ENCODE peak calls at places on chromosomes 2 and 18, in five cellular contexts. Y is adrenal gland, F is choroid plexus epithelial cell, H is tibial artery, S is OCI-LY7. N is an unnamed sample.

GRCh38 chr2:557635-558301 is 119.4 kb downstream of the TMEM18 start:
- DNase-seq in Y (no peak), F (no peak), H (no peak), S (no peak), N (no peak)

GRCh38 chr2:40658917-40659316 is 207.0 kb upstream of the SLC8A1 start:
- DNase-seq in Y (no peak), F (peak), H (no peak), S (no peak), N (peak)

GRCh38 chr2:140797718-140798117 is 1333.1 kb downstream of the LRP1B start:
- DNase-seq in Y (no peak), F (no peak), H (no peak), S (no peak), N (no peak)

GRCh38 chr18:73758446-73758845 is 389.2 kb downstream of the FBXO15 start:
- DNase-seq in Y (no peak), F (no peak), H (no peak), S (no peak), N (no peak)

GRCh38 chr18:76686737-76687231 is 135.6 kb upstream of the ZNF236 start:
- DNase-seq in Y (peak), F (peak), H (peak), S (peak), N (peak)

GRCh38 chr2:200758341-200758740 is 53.4 kb upstream of the BZW1 start:
- DNase-seq in Y (no peak), F (no peak), H (no peak), S (no peak), N (no peak)

GRCh38 chr2:11771971-11772615 is 25.7 kb downstream of the LPIN1 start:
- DNase-seq in Y (no peak), F (no peak), H (no peak), S (no peak), N (no peak)

GRCh38 chr2:181673178-181673577 is 7.1 kb downstream of the NEUROD1 start:
- DNase-seq in Y (no peak), F (no peak), H (no peak), S (no peak), N (peak)

GRCh38 chr2:42569116-42569711 is 782 bp downstream of the MTA3 start:
- DNase-seq in Y (peak), F (peak), H (no peak), S (peak), N (peak)

GRCh38 chr2:214005337-214005736 is 405.5 kb upstream of the VWC2L start:
- DNase-seq in Y (no peak), F (peak), H (no peak), S (no peak), N (no peak)

GRCh38 chr2:64972856-64973255 is 16.3 kb upstream of the SLC1A4 start:
- DNase-seq in Y (no peak), F (no peak), H (no peak), S (no peak), N (no peak)

GRCh38 chr2:135914485-135914884 is 38.2 kb upstream of the MCM6 start:
- DNase-seq in Y (no peak), F (no peak), H (no peak), S (no peak), N (no peak)

GRCh38 chr2:135909976-135910375 is 33.7 kb upstream of the MCM6 start:
- DNase-seq in Y (no peak), F (peak), H (no peak), S (no peak), N (no peak)

GRCh38 chr2:135916232-135916631 is 40.0 kb upstream of the MCM6 start:
- DNase-seq in Y (no peak), F (peak), H (no peak), S (peak), N (peak)

GRCh38 chr2:135913726-135914365 is 37.6 kb upstream of the MCM6 start:
- DNase-seq in Y (no peak), F (peak), H (no peak), S (peak), N (peak)
- TF ChIP-seq CTCF in Y (peak), F (peak), H (peak), S (peak), N (peak)

DNA sequence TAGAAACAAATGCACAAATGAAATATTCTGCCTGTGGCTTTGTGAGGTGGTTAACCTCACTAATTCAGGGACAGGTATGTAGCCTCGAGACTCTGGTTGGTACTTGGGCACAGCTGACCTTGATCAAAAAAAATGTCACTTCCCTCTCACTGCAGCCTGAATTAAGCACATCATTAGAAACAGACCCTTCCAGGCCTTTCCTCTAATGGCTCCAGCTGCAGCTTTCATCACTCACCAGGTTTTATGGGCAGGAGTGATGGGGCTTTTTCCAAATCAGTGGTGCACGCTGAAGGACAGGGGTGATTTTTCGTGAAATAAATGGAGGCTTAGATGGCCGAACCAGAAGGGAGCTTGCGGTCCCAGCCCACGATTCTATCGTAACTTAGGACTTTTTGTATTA is 213.0 kb upstream of the RAB12 start:
- DNase-seq in Y (no peak), F (no peak), H (no peak), S (no peak), N (no peak)
- H3K4me3 ChIP-seq in Y (no peak), F (no peak), H (no peak), S (no peak), N (no peak)

DNA sequence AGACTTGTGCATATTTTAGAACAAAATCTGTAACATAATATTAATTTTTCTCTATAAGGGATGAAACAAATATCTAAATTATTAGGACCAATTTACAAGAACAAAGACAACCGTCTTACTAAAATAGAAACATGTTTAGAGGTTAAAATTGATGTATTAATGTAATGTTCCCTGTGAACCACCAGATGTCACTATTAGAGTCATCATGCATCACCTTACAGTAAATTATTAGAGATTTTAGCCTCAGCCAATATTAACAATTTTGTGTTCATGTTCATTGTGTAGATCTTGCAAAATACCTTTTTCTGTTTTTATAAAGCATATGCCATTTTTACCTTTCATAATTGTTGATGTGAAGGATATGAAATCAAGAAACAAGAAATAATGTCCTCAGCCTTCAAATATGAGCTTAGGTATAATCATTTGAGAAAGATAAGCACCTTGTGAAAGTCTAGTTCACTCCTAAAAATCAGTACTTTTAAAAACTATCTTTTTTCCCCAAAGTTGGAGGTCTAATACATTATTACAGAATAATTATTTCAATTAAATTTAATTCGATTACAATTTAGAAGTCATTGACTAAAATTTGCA is 344.3 kb upstream of the KCNH7 start:
- DNase-seq in Y (no peak), F (peak), H (no peak), S (peak), N (peak)
- TF ChIP-seq CTCF in Y (peak), F (peak), H (peak), S (peak), N (peak)

GRCh38 chr2:33042226-33042625 is 95.5 kb downstream of the LTBP1 start:
- DNase-seq in Y (no peak), F (no peak), H (no peak), S (no peak), N (no peak)
- H3K4me3 ChIP-seq in Y (no peak), F (no peak), H (no peak), S (no peak), N (no peak)

DNA sequence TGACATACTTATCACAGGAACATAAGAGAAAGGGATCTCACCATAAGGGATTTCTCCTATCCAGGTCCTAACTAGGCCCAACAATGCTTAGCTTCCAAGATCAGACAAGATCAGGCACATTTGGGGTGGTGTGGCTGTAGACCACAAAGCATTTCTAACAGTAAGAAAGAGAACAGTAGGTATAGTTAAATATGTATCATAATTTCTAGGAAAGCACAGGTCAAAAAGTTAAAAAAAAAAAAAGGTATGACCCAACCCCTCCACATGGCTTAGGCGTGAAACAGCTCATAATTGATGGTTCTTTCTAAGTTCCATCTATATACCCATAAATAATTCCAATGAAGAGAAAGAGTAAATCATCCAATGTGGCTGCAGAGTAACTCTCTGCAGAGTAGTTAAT is 6.9 kb downstream of the PRKD3 start:
- DNase-seq in Y (no peak), F (no peak), H (no peak), S (no peak), N (no peak)
- TF ChIP-seq CTCF in Y (no peak), F (no peak), H (no peak), S (no peak), N (no peak)

GRCh38 chr18:22604390-22604985 is 186.8 kb upstream of the CTAGE1 start:
- DNase-seq in Y (peak), F (peak), H (peak), S (no peak), N (peak)
- H3K4me3 ChIP-seq in Y (no peak), F (no peak), H (peak), S (no peak), N (no peak)

DNA sequence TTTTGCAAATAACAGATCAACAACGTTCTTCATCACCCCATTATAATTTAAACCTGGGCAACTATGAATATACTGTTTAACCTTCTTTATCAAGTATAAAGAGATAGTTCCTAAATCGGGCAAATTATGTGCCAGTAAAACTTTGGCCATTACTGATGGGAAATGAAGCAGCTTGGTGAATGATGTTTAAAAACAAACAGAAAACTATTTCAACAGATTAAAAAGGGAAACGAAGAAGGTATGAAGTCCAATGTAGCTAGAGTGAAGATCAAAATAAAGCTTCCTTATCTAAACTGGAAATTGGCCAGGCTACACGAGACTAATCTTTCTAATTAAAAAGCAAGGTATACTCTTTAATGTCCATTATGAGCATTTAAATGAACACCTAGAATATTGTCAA is 6.7 kb upstream of the RBBP8 start:
- DNase-seq in Y (no peak), F (no peak), H (no peak), S (no peak), N (no peak)
- TF ChIP-seq CTCF in Y (no peak), F (no peak), H (no peak), S (no peak), N (no peak)

GRCh38 chr2:235543126-235543750 is 49.4 kb downstream of the AGAP1 start:
- DNase-seq in Y (no peak), F (no peak), H (no peak), S (no peak), N (no peak)
- H3K4me3 ChIP-seq in Y (no peak), F (no peak), H (no peak), S (no peak), N (no peak)

DNA sequence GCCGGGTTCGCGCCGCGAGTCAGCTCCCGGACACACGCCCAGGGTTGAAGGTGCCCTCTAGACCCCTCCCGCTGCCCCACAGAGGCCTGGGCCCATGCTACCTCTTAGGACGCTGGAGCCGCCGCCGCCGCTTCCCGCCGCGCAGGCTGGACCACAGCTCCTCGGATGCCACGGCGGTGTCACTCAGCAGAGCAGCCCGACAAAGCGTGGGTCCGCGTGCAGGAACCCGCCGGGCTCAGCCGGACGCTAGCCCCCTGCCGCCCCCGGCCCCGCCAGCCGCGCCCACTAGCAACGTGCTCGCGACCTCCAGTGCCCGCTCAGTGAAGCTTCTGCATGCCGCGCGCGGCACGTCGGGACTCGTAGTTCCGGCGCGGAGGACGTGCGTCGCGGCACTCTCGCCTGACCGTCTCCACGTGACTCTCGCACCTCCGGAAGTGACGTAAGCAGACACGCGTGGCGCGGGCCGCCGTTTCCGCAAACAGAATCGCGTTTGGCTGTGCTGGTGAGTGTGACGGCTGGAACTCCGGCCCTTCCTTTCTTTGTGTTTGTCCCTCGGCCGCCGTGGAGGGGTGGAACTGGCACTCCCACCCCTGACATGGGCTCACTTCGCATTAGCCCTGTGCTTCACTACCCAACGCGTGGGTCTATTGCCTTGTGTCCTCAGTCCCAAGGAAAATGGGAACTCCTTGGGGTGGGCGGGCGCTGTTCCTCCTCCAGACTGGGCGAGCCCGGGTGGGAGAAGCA is at the start of the genes FAM210A and RNMT:
- DNase-seq in Y (peak), F (peak), H (peak), S (peak), N (peak)
- TF ChIP-seq CTCF in Y (no peak), F (no peak), H (no peak), S (peak), N (no peak)

DNA sequence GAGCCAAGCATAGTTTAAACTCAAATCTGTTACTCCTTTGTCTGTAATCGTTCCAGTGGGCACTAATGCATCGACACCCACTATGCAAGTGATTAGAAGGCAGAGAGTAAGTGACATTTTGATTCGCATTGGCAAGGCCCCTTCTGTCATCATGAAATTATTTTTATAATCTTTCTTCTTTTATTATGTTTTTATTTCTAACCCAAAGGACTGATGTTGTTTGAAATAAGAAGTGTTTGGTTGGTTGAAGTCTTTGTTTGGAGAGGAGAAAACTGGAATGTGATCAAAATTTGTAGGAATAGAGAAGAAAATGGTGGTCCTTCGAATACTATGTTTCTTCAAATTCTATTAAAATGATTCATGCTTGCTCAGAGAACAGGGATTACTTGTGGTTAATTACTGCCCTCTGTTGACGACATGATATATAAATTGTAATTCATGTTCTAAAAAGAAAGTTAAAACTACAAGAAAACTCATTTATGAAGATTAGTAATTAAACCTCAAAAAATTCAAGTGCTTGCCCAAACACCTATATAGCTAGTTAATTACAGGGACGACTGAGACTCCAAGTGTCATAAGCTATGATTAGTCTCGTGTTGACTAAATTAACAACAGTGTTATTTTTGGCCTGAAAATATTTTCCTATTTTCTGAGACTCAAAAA is 26.4 kb upstream of the TFPI start:
- DNase-seq in Y (no peak), F (peak), H (no peak), S (peak), N (peak)
- H3K4me3 ChIP-seq in Y (no peak), F (peak), H (peak), S (no peak), N (peak)